ENCODE peak calls at places on chromosomes 5 and 9, in seven cellular contexts. One of them, this sample, is unnamed.

GRCh38 chr5:33513786-33514185 is 73.0 kb downstream of the TARS1 start:
- DNase-seq in RKO: no peak
- DNase-seq in body of pancreas: no peak
- DNase-seq in BJ: no peak
- DNase-seq in HFFc6: peak; percentile 16
- DNase-seq in BE2C: no peak
- DNase-seq in T follicular helper cell: no peak
- DNase-seq in this sample: peak; percentile 48

GRCh38 chr5:97918614-97919013 is 735.6 kb upstream of the RIOK2 start:
- DNase-seq in HFFc6: no peak
- DNase-seq in body of pancreas: no peak
- DNase-seq in RKO: no peak
- DNase-seq in BE2C: no peak
- DNase-seq in BJ: no peak
- DNase-seq in T follicular helper cell: no peak
- DNase-seq in this sample: no peak

GRCh38 chr5:30908356-30908755 is 285.1 kb upstream of the CDH6 start:
- DNase-seq in BE2C: no peak
- DNase-seq in T follicular helper cell: no peak
- DNase-seq in HFFc6: no peak
- DNase-seq in body of pancreas: no peak
- DNase-seq in RKO: no peak
- DNase-seq in BJ: no peak
- DNase-seq in this sample: no peak

GRCh38 chr5:151719228-151719861 is 32.6 kb upstream of the SPARC start:
- DNase-seq in T follicular helper cell: no peak
- DNase-seq in RKO: no peak
- DNase-seq in body of pancreas: no peak
- DNase-seq in HFFc6: peak; percentile 57
- DNase-seq in BJ: no peak
- DNase-seq in BE2C: peak; percentile 55
- DNase-seq in this sample: no peak

GRCh38 chr9:133107961-133108793 is 12.9 kb downstream of the RALGDS start:
- DNase-seq in HFFc6: no peak
- DNase-seq in body of pancreas: no peak
- DNase-seq in T follicular helper cell: no peak
- DNase-seq in BE2C: no peak
- DNase-seq in BJ: no peak
- DNase-seq in RKO: no peak
- DNase-seq in this sample: no peak

GRCh38 chr9:20981486-20981885 is 50.0 kb downstream of the HACD4 start:
- DNase-seq in T follicular helper cell: no peak
- DNase-seq in BJ: peak; percentile 61
- DNase-seq in body of pancreas: no peak
- DNase-seq in BE2C: no peak
- DNase-seq in RKO: no peak
- DNase-seq in HFFc6: peak; percentile 80
- DNase-seq in this sample: peak; percentile 90

GRCh38 chr9:114968710-114969109 is 38.3 kb upstream of the TNFSF8 start:
- DNase-seq in T follicular helper cell: no peak
- DNase-seq in BJ: no peak
- DNase-seq in RKO: no peak
- DNase-seq in HFFc6: no peak
- DNase-seq in BE2C: no peak
- DNase-seq in body of pancreas: no peak
- DNase-seq in this sample: no peak

GRCh38 chr5:112848116-112848811 is 12.8 kb upstream of the SRP19 start:
- DNase-seq in RKO: peak; percentile 90
- DNase-seq in BE2C: peak; percentile 15
- DNase-seq in BJ: peak; percentile 26
- DNase-seq in T follicular helper cell: no peak
- DNase-seq in body of pancreas: no peak
- DNase-seq in HFFc6: peak; percentile 71
- DNase-seq in this sample: peak; percentile 23

GRCh38 chr9:87481890-87482855 is 15.5 kb upstream of the DAPK1 start:
- DNase-seq in HFFc6: no peak
- DNase-seq in BE2C: no peak
- DNase-seq in RKO: no peak
- DNase-seq in T follicular helper cell: no peak
- DNase-seq in BJ: no peak
- DNase-seq in body of pancreas: no peak
- DNase-seq in this sample: no peak

GRCh38 chr9:98215821-98216220 is 23.4 kb upstream of the CORO2A start:
- DNase-seq in RKO: no peak
- DNase-seq in T follicular helper cell: no peak
- DNase-seq in body of pancreas: no peak
- DNase-seq in BJ: no peak
- DNase-seq in HFFc6: no peak
- DNase-seq in BE2C: peak; percentile 75
- DNase-seq in this sample: no peak

GRCh38 chr9:96218821-96219614 is 83.0 kb downstream of the HSD17B3 start:
- DNase-seq in HFFc6: no peak
- DNase-seq in BE2C: no peak
- DNase-seq in RKO: no peak
- DNase-seq in T follicular helper cell: no peak
- DNase-seq in body of pancreas: peak; percentile 16
- DNase-seq in BJ: no peak
- DNase-seq in this sample: no peak

GRCh38 chr5:159224471-159224870 is 15.1 kb upstream of the RNF145 start:
- DNase-seq in HFFc6: no peak
- DNase-seq in body of pancreas: no peak
- DNase-seq in T follicular helper cell: no peak
- DNase-seq in BE2C: no peak
- DNase-seq in BJ: no peak
- DNase-seq in RKO: no peak
- DNase-seq in this sample: no peak

GRCh38 chr5:148390914-148391313 is 7.2 kb downstream of the FBXO38 start:
- DNase-seq in HFFc6: no peak
- DNase-seq in BJ: no peak
- DNase-seq in RKO: no peak
- DNase-seq in BE2C: no peak
- DNase-seq in T follicular helper cell: no peak
- DNase-seq in body of pancreas: no peak
- DNase-seq in this sample: no peak

GRCh38 chr5:42494414-42494813 is 71.2 kb downstream of the GHR start:
- DNase-seq in body of pancreas: no peak
- DNase-seq in BE2C: no peak
- DNase-seq in T follicular helper cell: no peak
- DNase-seq in HFFc6: no peak
- DNase-seq in BJ: no peak
- DNase-seq in RKO: no peak
- DNase-seq in this sample: no peak

GRCh38 chr5:176578391-176578808 is 29.3 kb downstream of the CDHR2 start:
- DNase-seq in body of pancreas: peak; percentile 81
- DNase-seq in T follicular helper cell: peak; percentile 27
- DNase-seq in BJ: no peak
- DNase-seq in BE2C: peak; percentile 62
- DNase-seq in HFFc6: peak; percentile 33
- DNase-seq in RKO: peak; percentile 52
- DNase-seq in this sample: no peak

GRCh38 chr5:179267071-179267670 is 78.1 kb downstream of the ADAMTS2 start:
- DNase-seq in T follicular helper cell: no peak
- DNase-seq in BJ: no peak
- DNase-seq in HFFc6: no peak
- DNase-seq in body of pancreas: peak; percentile 5
- DNase-seq in BE2C: peak; percentile 12
- DNase-seq in RKO: no peak
- DNase-seq in this sample: no peak

GRCh38 chr5:91053733-91054010 is 329.4 kb downstream of the ARRDC3 start:
- DNase-seq in T follicular helper cell: no peak
- DNase-seq in BE2C: no peak
- DNase-seq in body of pancreas: no peak
- DNase-seq in HFFc6: no peak
- DNase-seq in RKO: no peak
- DNase-seq in BJ: no peak
- DNase-seq in this sample: no peak

GRCh38 chr9:109974143-109974917 is 194.3 kb downstream of the PALM2AKAP2 start:
- DNase-seq in RKO: no peak
- DNase-seq in body of pancreas: no peak
- DNase-seq in BJ: no peak
- DNase-seq in HFFc6: no peak
- DNase-seq in T follicular helper cell: no peak
- DNase-seq in BE2C: no peak
- DNase-seq in this sample: no peak

GRCh38 chr9:129852575-129852974 is 17.3 kb downstream of the USP20 start:
- DNase-seq in HFFc6: no peak
- DNase-seq in BE2C: peak; percentile 46
- DNase-seq in BJ: no peak
- DNase-seq in RKO: no peak
- DNase-seq in T follicular helper cell: no peak
- DNase-seq in body of pancreas: no peak
- DNase-seq in this sample: no peak

GRCh38 chr5:112529525-112529924 is 110.4 kb upstream of the EPB41L4A start:
- DNase-seq in body of pancreas: no peak
- DNase-seq in T follicular helper cell: no peak
- DNase-seq in BJ: no peak
- DNase-seq in HFFc6: peak; percentile 4
- DNase-seq in BE2C: no peak
- DNase-seq in RKO: peak; percentile 19
- DNase-seq in this sample: no peak

GRCh38 chr9:74753650-74754049 is 134.1 kb downstream of the TRPM6 start:
- DNase-seq in HFFc6: no peak
- DNase-seq in BJ: no peak
- DNase-seq in body of pancreas: no peak
- DNase-seq in RKO: no peak
- DNase-seq in T follicular helper cell: no peak
- DNase-seq in BE2C: no peak
- DNase-seq in this sample: no peak

GRCh38 chr5:115507682-115508081 is 36.9 kb downstream of the FEM1C start:
- DNase-seq in HFFc6: peak; percentile 83
- DNase-seq in RKO: no peak
- DNase-seq in BE2C: no peak
- DNase-seq in body of pancreas: no peak
- DNase-seq in BJ: peak; percentile 70
- DNase-seq in T follicular helper cell: no peak
- DNase-seq in this sample: peak; percentile 82

GRCh38 chr5:157464518-157465171 is 4.6 kb downstream of the NIPAL4 start:
- DNase-seq in BJ: peak; percentile 90
- DNase-seq in BE2C: no peak
- DNase-seq in T follicular helper cell: no peak
- DNase-seq in body of pancreas: no peak
- DNase-seq in RKO: peak; percentile 69
- DNase-seq in HFFc6: peak; percentile 86
- DNase-seq in this sample: peak; percentile 83

GRCh38 chr5:127296321-127296720 is 5.7 kb downstream of the MEGF10 start:
- DNase-seq in body of pancreas: no peak
- DNase-seq in RKO: peak; percentile 50
- DNase-seq in BE2C: no peak
- DNase-seq in HFFc6: peak; percentile 41
- DNase-seq in T follicular helper cell: no peak
- DNase-seq in BJ: peak; percentile 7
- DNase-seq in this sample: no peak

GRCh38 chr9:136614967-136615623 is 47.6 kb upstream of the EGFL7 start:
- DNase-seq in T follicular helper cell: no peak
- DNase-seq in RKO: no peak
- DNase-seq in body of pancreas: no peak
- DNase-seq in BE2C: no peak
- DNase-seq in BJ: no peak
- DNase-seq in HFFc6: no peak
- DNase-seq in this sample: no peak

GRCh38 chr5:78907255-78907886 is 77.7 kb downstream of the ARSB start:
- DNase-seq in body of pancreas: no peak
- DNase-seq in BJ: peak; percentile 79
- DNase-seq in T follicular helper cell: no peak
- DNase-seq in RKO: no peak
- DNase-seq in HFFc6: peak; percentile 80
- DNase-seq in BE2C: no peak
- DNase-seq in this sample: peak; percentile 71

GRCh38 chr5:65704608-65705239 is 17.2 kb downstream of the SGTB start:
- DNase-seq in body of pancreas: no peak
- DNase-seq in HFFc6: no peak
- DNase-seq in T follicular helper cell: no peak
- DNase-seq in BE2C: no peak
- DNase-seq in BJ: no peak
- DNase-seq in RKO: no peak
- DNase-seq in this sample: no peak

GRCh38 chr5:90020575-90021535 is 388.7 kb downstream of the CETN3 start:
- DNase-seq in body of pancreas: no peak
- DNase-seq in T follicular helper cell: no peak
- DNase-seq in HFFc6: peak; percentile 18
- DNase-seq in BE2C: no peak
- DNase-seq in BJ: no peak
- DNase-seq in RKO: peak; percentile 47
- DNase-seq in this sample: peak; percentile 29

GRCh38 chr9:113390192-113390960 is 10.7 kb downstream of the ALAD start:
- DNase-seq in T follicular helper cell: no peak
- DNase-seq in BE2C: no peak
- DNase-seq in HFFc6: no peak
- DNase-seq in RKO: no peak
- DNase-seq in body of pancreas: no peak
- DNase-seq in BJ: no peak
- DNase-seq in this sample: no peak

GRCh38 chr5:73482383-73483193 is 15.7 kb upstream of the BTF3 start:
- DNase-seq in HFFc6: peak; percentile 60
- DNase-seq in body of pancreas: no peak
- DNase-seq in T follicular helper cell: no peak
- DNase-seq in BJ: no peak
- DNase-seq in BE2C: no peak
- DNase-seq in RKO: no peak
- DNase-seq in this sample: peak; percentile 49

GRCh38 chr9:122420315-122420714 is 49.5 kb downstream of the PTGS1 start:
- DNase-seq in BJ: no peak
- DNase-seq in T follicular helper cell: no peak
- DNase-seq in RKO: no peak
- DNase-seq in body of pancreas: no peak
- DNase-seq in BE2C: no peak
- DNase-seq in HFFc6: no peak
- DNase-seq in this sample: no peak